ENCODE peak calls at places on chromosomes 4 and X, in five cellular contexts. G, E, L, F and T are unnamed samples.

GRCh38 chr4:70903282-70903603 is 1.1 kb downstream of the MOB1B start:
- DNase-seq in G (no peak), E (peak), L (no peak), F (no peak), T (no peak)

GRCh38 chr4:183099537-183100297 is 660 bp downstream of the WWC2 start:
- DNase-seq in G (peak), E (no peak), L (peak), F (peak), T (no peak)

GRCh38 chrX:107716045-107716684 is 59.4 kb downstream of the TSC22D3 start:
- DNase-seq in G (peak), E (peak), L (peak), F (no peak), T (no peak)

GRCh38 chr4:147788791-147789190 is 56.9 kb downstream of the ARHGAP10 start:
- DNase-seq in G (no peak), E (no peak), L (no peak), F (no peak), T (no peak)

GRCh38 chr4:7120341-7120740 is 52.5 kb upstream of the GRPEL1 start:
- DNase-seq in G (no peak), E (no peak), L (no peak), F (peak), T (no peak)

GRCh38 chr4:38281416-38282071 is 321.3 kb downstream of the PTTG2 start:
- DNase-seq in G (no peak), E (peak), L (no peak), F (peak), T (no peak)

GRCh38 chr4:28636971-28637370 is 1776.3 kb downstream of the STIM2 start:
- DNase-seq in G (no peak), E (no peak), L (no peak), F (peak), T (no peak)

GRCh38 chrX:108447303-108447702 is 7.7 kb downstream of the COL4A5 start:
- DNase-seq in G (no peak), E (peak), L (no peak), F (peak), T (no peak)

GRCh38 chr4:64417974-64418373 is 8.7 kb upstream of the TECRL start:
- DNase-seq in G (no peak), E (peak), L (no peak), F (peak), T (no peak)

GRCh38 chrX:52988985-52989917 is 30.9 kb upstream of the FAM156A start:
- DNase-seq in G (no peak), E (no peak), L (no peak), F (no peak), T (no peak)

GRCh38 chr4:42750831-42751230 is 93.9 kb upstream of the ATP8A1 start:
- DNase-seq in G (no peak), E (no peak), L (no peak), F (no peak), T (no peak)

GRCh38 chr4:182510836-182511235 is 267.6 kb downstream of the TENM3 start:
- DNase-seq in G (no peak), E (no peak), L (no peak), F (no peak), T (no peak)

GRCh38 chrX:130100180-130100579 is 10.1 kb downstream of the ELF4 start:
- DNase-seq in G (no peak), E (peak), L (peak), F (no peak), T (no peak)

GRCh38 chr4:86891785-86892638 is at the start of gene C4orf36:
- DNase-seq in G (peak), E (peak), L (peak), F (peak), T (no peak)

GRCh38 chr4:48175328-48175727 is 41.3 kb upstream of the TXK start:
- DNase-seq in G (no peak), E (no peak), L (no peak), F (no peak), T (no peak)

GRCh38 chr4:6252051-6252450 is 17.6 kb upstream of the WFS1 start:
- DNase-seq in G (no peak), E (no peak), L (no peak), F (no peak), T (no peak)

GRCh38 chr4:4670869-4671268 is 129.0 kb upstream of the STX18 start:
- DNase-seq in G (no peak), E (no peak), L (no peak), F (no peak), T (no peak)

GRCh38 chr4:138398297-138398696 is 156.1 kb upstream of the SLC7A11 start:
- DNase-seq in G (no peak), E (no peak), L (no peak), F (no peak), T (no peak)

GRCh38 chr4:186297013-186297645 is 31.1 kb downstream of the F11 start:
- DNase-seq in G (no peak), E (peak), L (no peak), F (peak), T (peak)

GRCh38 chr4:27205994-27206393 is 345.4 kb downstream of the STIM2 start:
- DNase-seq in G (no peak), E (no peak), L (no peak), F (no peak), T (no peak)

GRCh38 chr4:77815651-77816050 is 3.5 kb downstream of the CNOT6L start:
- DNase-seq in G (no peak), E (no peak), L (no peak), F (no peak), T (no peak)

GRCh38 chr4:22515888-22516541 is at the start of gene ADGRA3:
- DNase-seq in G (peak), E (peak), L (peak), F (peak), T (no peak)

GRCh38 chrX:56233682-56234081 is 1.5 kb downstream of the KLF8 start:
- DNase-seq in G (peak), E (peak), L (peak), F (no peak), T (peak)

GRCh38 chr4:181757921-181758320 is 485.3 kb upstream of the TENM3 start:
- DNase-seq in G (no peak), E (no peak), L (no peak), F (no peak), T (no peak)

GRCh38 chr4:152325831-152326230 is 210.1 kb downstream of the FBXW7 start:
- DNase-seq in G (no peak), E (no peak), L (no peak), F (no peak), T (no peak)

GRCh38 chr4:113725963-113726362 is 35.6 kb downstream of the CAMK2D start:
- DNase-seq in G (no peak), E (no peak), L (no peak), F (no peak), T (no peak)

GRCh38 chr4:7425171-7425570 is 9.6 kb downstream of the PSAPL1 start:
- DNase-seq in G (peak), E (no peak), L (peak), F (no peak), T (no peak)